ENCODE peak calls at places on chromosomes 7 and 10, in six cellular contexts. A, P, V, B, O and Q are unnamed samples.

GRCh38 chr7:156845379-156846101 is 47.4 kb downstream of the LMBR1 start:
- DNase-seq in A (no peak), V (no peak), B (no peak), O (no peak), P (no peak), Q (no peak)

GRCh38 chr7:84058311-84059076 is 136.1 kb downstream of the SEMA3A start:
- DNase-seq in A (peak; percentile 34), P (peak; percentile 34), V (no peak), B (peak; percentile 10), O (peak; percentile 30), Q (peak; percentile 82)

GRCh38 chr7:150983893-150984368 is 5.8 kb upstream of the KCNH2 start:
- DNase-seq in O (peak; percentile 53), P (peak; percentile 34), V (no peak), A (no peak), B (peak; percentile 11), Q (peak; percentile 53)

GRCh38 chr10:92239185-92239599 is 51.7 kb downstream of the CPEB3 start:
- DNase-seq in P (no peak), O (no peak), B (no peak), V (no peak), A (no peak), Q (peak; percentile 17)

GRCh38 chr10:89792187-89792586 is 90.8 kb downstream of the KIF20B start:
- DNase-seq in A (no peak), B (peak; percentile 14), O (peak; percentile 31), P (peak; percentile 25), V (no peak), Q (peak; percentile 13)

GRCh38 chr10:126569513-126570447 is 100.7 kb downstream of the C10orf90 start:
- DNase-seq in A (peak; percentile 91), O (peak; percentile 74), V (peak; percentile 17), P (peak; percentile 37), B (peak; percentile 76), Q (peak; percentile 89)

GRCh38 chr7:54878339-54878738 is 119.3 kb upstream of the SEC61G start:
- DNase-seq in B (no peak), P (no peak), V (no peak), A (no peak), O (peak; percentile 23), Q (peak; percentile 61)

GRCh38 chr10:61271127-61271780 is 181.9 kb downstream of the TMEM26 start:
- DNase-seq in B (peak; percentile 64), P (peak; percentile 11), O (peak; percentile 77), A (peak; percentile 60), V (peak; percentile 41), Q (peak; percentile 93)

GRCh38 chr10:130814610-130815009 is 496.9 kb downstream of the TCERG1L start:
- DNase-seq in B (no peak), P (no peak), O (no peak), V (no peak), A (no peak), Q (no peak)

DNA sequence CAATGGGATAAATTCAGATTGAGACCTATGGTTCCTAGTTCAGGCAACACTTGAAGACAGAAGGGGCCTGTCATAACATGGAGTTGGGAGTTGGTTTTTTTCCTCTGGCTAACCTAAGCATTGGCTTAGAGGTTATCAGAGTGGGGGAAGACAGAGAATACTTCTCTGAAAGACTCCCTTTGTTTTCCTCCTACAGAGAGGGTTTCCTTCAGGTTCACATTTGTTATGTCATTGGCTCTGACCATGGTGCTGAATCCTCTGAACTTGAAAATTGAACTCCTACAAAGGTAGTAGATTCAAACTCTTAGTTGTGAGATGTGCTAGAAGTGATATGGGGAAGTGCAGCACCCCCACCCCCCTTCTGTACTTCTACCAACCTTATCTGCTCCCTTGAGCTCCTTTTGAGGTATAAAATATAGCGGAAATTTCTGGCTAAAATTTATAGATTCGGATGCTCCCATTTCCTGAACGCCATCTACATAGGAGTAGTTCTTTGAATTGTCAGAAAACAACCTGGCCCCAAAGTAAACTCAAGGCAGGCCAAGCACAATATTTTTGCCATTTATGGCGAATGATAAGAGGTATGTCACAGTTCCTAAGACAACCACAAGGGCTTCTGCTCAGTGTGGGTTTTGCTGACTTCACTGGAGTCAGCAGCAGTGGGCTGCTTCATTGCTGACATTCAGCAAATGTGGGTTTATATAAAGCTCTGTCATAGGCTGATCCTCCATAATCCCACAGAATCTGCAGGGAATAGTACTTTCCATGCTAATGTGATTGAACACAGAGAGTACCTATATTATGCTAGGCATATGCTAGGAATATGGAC is 131.6 kb upstream of the KLF14 start:
- DNase-seq in A (no peak), V (no peak), O (peak; percentile 63), P (no peak), B (no peak), Q (peak; percentile 55)
- TF ChIP-seq CTCF in A (peak; percentile 43), V (no peak), O (no peak), P (no peak), B (peak; percentile 60), Q (peak; percentile 27)

GRCh38 chr7:71237945-71238344 is 106.0 kb downstream of the GALNT17 start:
- DNase-seq in P (no peak), O (no peak), V (no peak), A (no peak), B (no peak), Q (no peak)
- TF ChIP-seq CTCF in P (no peak), O (no peak), V (no peak), A (no peak), B (no peak), Q (no peak)

GRCh38 chr7:101870361-101871062 is 53.1 kb downstream of the CUX1 start:
- DNase-seq in P (peak; percentile 67), B (no peak), A (no peak), O (no peak), V (no peak), Q (no peak)
- TF ChIP-seq CTCF in P (peak; percentile 43), B (peak; percentile 33), A (peak; percentile 41), O (no peak), V (no peak), Q (no peak)

GRCh38 chr7:129434172-129434845 is at the start of gene STRIP2:
- DNase-seq in O (peak; percentile 69), P (peak; percentile 85), V (no peak), A (peak; percentile 72), B (peak; percentile 69), Q (peak; percentile 77)

GRCh38 chr7:129434846-129435318 is 650 bp downstream of the STRIP2 start:
- DNase-seq in A (peak; percentile 2), O (peak; percentile 26), V (no peak), P (no peak), B (no peak), Q (peak; percentile 33)

GRCh38 chr7:129435414-129435829 is 1.2 kb downstream of the STRIP2 start:
- DNase-seq in V (no peak), B (no peak), O (no peak), P (no peak), A (no peak), Q (no peak)

GRCh38 chr7:129431911-129432643 is 2.2 kb upstream of the STRIP2 start:
- DNase-seq in A (no peak), V (no peak), B (no peak), O (no peak), P (no peak), Q (no peak)

GRCh38 chr7:129433823-129434171 is 435 bp upstream of the STRIP2 start:
- DNase-seq in A (no peak), O (no peak), V (no peak), B (peak; percentile 34), P (no peak), Q (no peak)
- TF ChIP-seq CTCF in A (peak; percentile 40), O (peak; percentile 2), V (no peak), B (peak; percentile 60), P (no peak), Q (peak; percentile 29)